ENCODE peak calls at places on chromosomes 2 and 18, in six cellular contexts. M is ovary, P is neural crest cell, J is foreskin fibroblast, Q is cardiac fibroblast, I is Calu3. G is an unnamed sample.
A peak's percentile ranks its signal among the peaks of the same experiment; 100 is the strongest.

GRCh38 chr2:47269316-47270232 is 114.5 kb upstream of the STPG4 start:
- DNase-seq in J (peak; percentile 99), P (no peak), Q (peak; percentile 99), I (peak; percentile 81), M (peak; percentile 18), G (peak; percentile 99)

GRCh38 chr2:72208225-72208624 is 60.6 kb upstream of the CYP26B1 start:
- DNase-seq in M (no peak), P (no peak), J (no peak), Q (no peak), I (no peak), G (no peak)

GRCh38 chr2:235551965-235552364 is 58.1 kb downstream of the AGAP1 start:
- DNase-seq in P (peak; percentile 20), M (peak; percentile 19), Q (peak; percentile 56), J (peak; percentile 68), I (peak; percentile 76), G (peak; percentile 81)

GRCh38 chr2:71157124-71157802 is 26.8 kb downstream of the MPHOSPH10 start:
- DNase-seq in J (peak; percentile 64), P (peak; percentile 89), Q (peak; percentile 42), I (peak; percentile 70), M (peak; percentile 31), G (peak; percentile 5)

GRCh38 chr2:30932850-30933249 is 125.6 kb upstream of the CAPN13 start:
- DNase-seq in Q (no peak), P (no peak), M (no peak), I (no peak), J (no peak), G (no peak)

GRCh38 chr2:214604861-214605260 is 194.0 kb downstream of the VWC2L start:
- DNase-seq in I (no peak), Q (peak; percentile 21), M (no peak), J (no peak), P (no peak), G (peak; percentile 39)

GRCh38 chr18:79528296-79528695 is 132.6 kb downstream of the NFATC1 start:
- DNase-seq in M (no peak), P (no peak), J (no peak), Q (no peak), I (no peak), G (no peak)

GRCh38 chr2:237774811-237775553 is 23.6 kb upstream of the RBM44 start:
- DNase-seq in J (peak; percentile 68), Q (peak; percentile 69), M (no peak), I (peak; percentile 64), P (peak; percentile 59), G (peak; percentile 43)

GRCh38 chr2:23589739-23590138 is 204.8 kb downstream of the KLHL29 start:
- DNase-seq in J (peak; percentile 40), M (no peak), Q (no peak), I (no peak), P (no peak), G (no peak)

GRCh38 chr2:203177361-203177760 is 61.5 kb upstream of the CYP20A1 start:
- DNase-seq in M (no peak), Q (peak; percentile 24), J (no peak), P (no peak), I (no peak), G (no peak)

GRCh38 chr2:88831792-88832248 is 140.3 kb downstream of the RPIA start:
- DNase-seq in Q (peak; percentile 51), P (no peak), I (peak; percentile 77), J (peak; percentile 5), M (no peak), G (no peak)

GRCh38 chr2:3641181-3641580 is 16.8 kb upstream of the ALLC start:
- DNase-seq in M (no peak), I (no peak), P (no peak), J (no peak), Q (no peak), G (no peak)

GRCh38 chr2:207224814-207225482 is 59.2 kb upstream of the KLF7 start:
- DNase-seq in M (no peak), P (no peak), Q (no peak), J (no peak), I (no peak), G (no peak)

GRCh38 chr2:126658910-126659613 is 3.1 kb downstream of the GYPC start:
- DNase-seq in M (peak; percentile 50), J (peak; percentile 86), Q (peak; percentile 75), I (no peak), P (no peak), G (peak; percentile 16)

GRCh38 chr2:109459485-109459884 is 154.3 kb downstream of the SEPTIN10 start:
- DNase-seq in M (no peak), J (no peak), Q (no peak), P (no peak), I (no peak), G (no peak)

GRCh38 chr2:144403940-144404339 is 116.0 kb downstream of the ZEB2 start:
- DNase-seq in J (peak; percentile 29), P (no peak), Q (no peak), I (no peak), M (no peak), G (no peak)

GRCh38 chr2:219306047-219306446 is 3.2 kb downstream of the PTPRN start:
- DNase-seq in J (no peak), Q (no peak), P (no peak), I (no peak), M (no peak), G (no peak)

GRCh38 chr2:225512873-225513580 is 113.5 kb downstream of the NYAP2 start:
- DNase-seq in I (no peak), P (no peak), M (no peak), J (peak; percentile 18), Q (peak; percentile 8), G (peak; percentile 40)
- TF ChIP-seq CTCF in I (no peak), P (no peak), M (no peak), J (no peak), Q (no peak), G (no peak)

DNA sequence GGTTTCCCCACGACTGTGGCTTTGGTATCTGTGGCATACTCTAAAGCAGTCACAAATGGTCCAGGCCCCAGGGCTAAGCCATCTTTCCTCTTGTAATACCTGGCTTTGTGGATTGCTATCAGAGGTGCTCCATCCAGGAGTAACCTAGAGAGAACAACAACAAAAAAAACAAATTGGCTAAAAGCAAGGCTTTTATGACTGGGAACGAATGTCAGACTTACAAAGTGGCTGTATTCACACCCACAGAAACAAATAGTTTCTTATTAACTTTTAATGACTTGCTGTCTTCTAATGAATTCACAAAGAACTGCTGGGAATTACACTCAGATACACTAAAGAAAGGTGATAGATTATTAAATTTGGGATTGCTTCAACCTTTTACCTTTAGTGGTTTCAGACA is 35.1 kb downstream of the HDHD2 start:
- DNase-seq in Q (no peak), J (no peak), I (no peak), P (no peak), M (no peak), G (no peak)
- TF ChIP-seq CTCF in Q (no peak), J (no peak), I (no peak), P (no peak), M (no peak), G (no peak)

DNA sequence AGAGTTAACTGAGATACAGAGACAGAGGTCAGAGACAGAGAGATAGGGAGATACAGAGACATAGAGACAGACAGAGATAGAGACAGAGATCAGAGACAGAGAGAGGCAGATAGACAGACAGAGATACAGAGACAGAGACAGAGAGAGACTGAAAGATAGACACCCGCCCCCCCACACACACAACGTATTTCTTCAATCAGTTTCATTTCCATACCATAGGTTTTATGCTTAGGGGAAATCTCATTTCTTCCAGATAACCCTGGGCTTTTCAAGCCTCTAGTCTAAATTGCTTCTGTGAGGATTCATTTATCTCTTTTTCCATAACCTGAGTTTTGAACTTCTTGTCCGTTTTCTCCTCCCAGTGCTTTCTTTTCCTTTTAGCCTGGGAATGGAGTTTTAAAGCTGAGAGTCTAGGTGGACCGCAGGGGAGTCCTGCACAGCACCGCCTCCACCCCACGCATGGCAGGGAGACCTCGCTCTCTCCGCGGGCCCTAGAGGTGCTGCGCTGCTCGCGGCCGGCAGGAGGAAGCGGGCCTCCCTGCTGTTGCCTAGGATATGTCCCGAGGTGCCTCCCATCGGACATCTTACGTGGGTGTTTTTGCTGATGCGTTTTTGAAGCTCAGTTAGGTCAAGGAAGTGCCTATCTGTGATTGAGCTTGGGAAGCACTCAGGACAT is 94.7 kb downstream of the CD8B2 start:
- DNase-seq in P (peak; percentile 32), Q (peak; percentile 65), M (peak; percentile 33), J (peak; percentile 75), I (peak; percentile 65), G (peak; percentile 58)
- TF ChIP-seq CTCF in P (no peak), Q (peak; percentile 41), M (peak; percentile 21), J (peak; percentile 32), I (no peak), G (no peak)

DNA sequence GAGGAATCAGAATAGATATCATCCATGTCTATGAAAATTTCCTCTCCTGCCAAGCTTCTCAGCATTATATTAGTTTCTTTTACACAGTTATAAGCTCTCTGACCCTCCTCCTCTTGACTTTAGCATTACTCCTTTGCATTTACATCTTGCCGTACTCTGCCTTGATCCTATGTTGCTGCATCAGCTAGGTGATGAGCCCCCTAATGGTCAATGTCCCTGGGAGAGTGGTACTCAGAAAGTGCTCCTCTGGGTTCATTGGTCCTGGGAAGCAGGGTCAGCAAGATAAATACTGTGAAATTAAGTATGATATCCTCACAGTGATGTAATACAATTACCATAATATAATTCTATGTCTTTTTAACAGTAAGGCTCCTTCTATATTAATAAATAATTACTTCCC is 74.1 kb downstream of the PKP4 start:
- DNase-seq in Q (no peak), P (no peak), J (no peak), M (no peak), I (no peak), G (no peak)
- TF ChIP-seq CTCF in Q (no peak), P (no peak), J (no peak), M (no peak), I (no peak), G (peak; percentile 19)

G was measured in HFFc6.